ENCODE peak calls at places on chromosomes 12 and 14, in seven cellular contexts. C is NCI-H774; Y is GM12892; F is epithelial cell of prostate; W is stimulated activated CD4-positive, alpha-beta T cell treated with anti-CD3 and anti-CD28 coated beads, Interleukin-4, amount 100 ng/mL, for 24 hours; Z is A172; A is NCI-H2081. P is an unnamed sample.

GRCh38 chr12:101221301-101221700 is 11.3 kb upstream of the SLC5A8 start:
- DNase-seq in C (no peak), Y (no peak), F (no peak), W (no peak), Z (no peak), A (no peak), P (no peak)

GRCh38 chr14:23929822-23930294 is 23.7 kb upstream of the DHRS4 start:
- DNase-seq in C (peak), Y (peak), F (no peak), W (peak), Z (peak), A (peak), P (peak)

GRCh38 chr14:79656086-79656485 is 555.2 kb downstream of the DIO2 start:
- DNase-seq in C (no peak), Y (no peak), F (no peak), W (no peak), Z (no peak), A (no peak), P (no peak)

GRCh38 chr12:52168019-52168717 is 23.6 kb downstream of the KRT80 start:
- DNase-seq in C (no peak), Y (no peak), F (no peak), W (no peak), Z (peak), A (no peak), P (no peak)

GRCh38 chr14:56751471-56751870 is 58.8 kb downstream of the OTX2 start:
- DNase-seq in C (no peak), Y (no peak), F (no peak), W (no peak), Z (no peak), A (no peak), P (no peak)

GRCh38 chr12:123436017-123436964 is at the start of gene RILPL2:
- DNase-seq in C (peak), Y (peak), F (no peak), W (peak), Z (peak), A (peak), P (peak)

GRCh38 chr14:59905193-59905592 is 14.8 kb upstream of the LRRC9 start:
- DNase-seq in C (no peak), Y (no peak), F (no peak), W (no peak), Z (peak), A (no peak), P (no peak)

GRCh38 chr12:54683388-54683787 is 35.2 kb upstream of the DCD start:
- DNase-seq in C (peak), Y (no peak), F (no peak), W (no peak), Z (no peak), A (no peak), P (no peak)

GRCh38 chr12:131850856-131851559 is 22.8 kb downstream of the MMP17 start:
- DNase-seq in C (no peak), Y (no peak), F (no peak), W (no peak), Z (no peak), A (no peak), P (no peak)

GRCh38 chr14:31261859-31262739 is 54.5 kb upstream of the HECTD1 start:
- DNase-seq in C (peak), Y (no peak), F (no peak), W (no peak), Z (peak), A (peak), P (no peak)

GRCh38 chr12:64756371-64756770 is 2.8 kb downstream of the GNS start:
- DNase-seq in C (no peak), Y (no peak), F (no peak), W (no peak), Z (no peak), A (no peak), P (no peak)

GRCh38 chr12:96141216-96141944 is 52.8 kb upstream of the ELK3 start:
- DNase-seq in C (no peak), Y (no peak), F (no peak), W (no peak), Z (peak), A (no peak), P (no peak)